ENCODE peak calls at places on chromosomes 5 and 9, in five cellular contexts. K, S, H, E and A are unnamed samples.

GRCh38 chr9:118809160-118809625 is 560.0 kb downstream of the BRINP1 start:
- DNase-seq in K (no peak), S (no peak), H (no peak), E (no peak), A (no peak)

GRCh38 chr5:115389799-115390382 is 93.4 kb upstream of the CCDC112 start:
- DNase-seq in K (no peak), S (no peak), H (no peak), E (no peak), A (peak)

GRCh38 chr5:157387683-157388093 is 72.3 kb upstream of the NIPAL4 start:
- DNase-seq in K (peak), S (peak), H (no peak), E (no peak), A (no peak)

GRCh38 chr5:14397717-14398116 is 183.9 kb upstream of the OTULINL start:
- DNase-seq in K (no peak), S (peak), H (no peak), E (no peak), A (no peak)

GRCh38 chr9:97096793-97097192 is 57.9 kb upstream of the CTSV start:
- DNase-seq in K (no peak), S (no peak), H (no peak), E (no peak), A (no peak)

GRCh38 chr5:68221488-68221887 is 5.9 kb downstream of the PIK3R1 start:
- DNase-seq in K (no peak), S (no peak), H (no peak), E (no peak), A (no peak)

GRCh38 chr9:108652851-108653250 is 202.9 kb downstream of the ACTL7B start:
- DNase-seq in K (no peak), S (no peak), H (no peak), E (no peak), A (no peak)

GRCh38 chr9:37963936-37964739 is 60.2 kb upstream of the SLC25A51 start:
- DNase-seq in K (no peak), S (peak), H (no peak), E (no peak), A (no peak)

GRCh38 chr5:178895615-178896571 is at the start of gene ZFP2:
- DNase-seq in K (peak), S (peak), H (peak), E (no peak), A (no peak)

GRCh38 chr9:135907006-135907434 is 326 bp downstream of the CAMSAP1 start:
- DNase-seq in K (no peak), S (peak), H (peak), E (no peak), A (peak)

GRCh38 chr5:4189317-4189716 is 593.7 kb downstream of the IRX1 start:
- DNase-seq in K (no peak), S (no peak), H (no peak), E (no peak), A (no peak)

GRCh38 chr5:72723584-72723983 is 92.9 kb upstream of the TNPO1 start:
- DNase-seq in K (no peak), S (no peak), H (no peak), E (no peak), A (no peak)

GRCh38 chr9:96867282-96867814 is 13.0 kb upstream of the ZNF782 start:
- DNase-seq in K (no peak), S (no peak), H (no peak), E (no peak), A (no peak)

GRCh38 chr5:124859027-124859426 is 112.6 kb upstream of the ZNF608 start:
- DNase-seq in K (no peak), S (no peak), H (no peak), E (no peak), A (peak)

GRCh38 chr5:10655686-10656075 is 91.8 kb downstream of the ANKRD33B start:
- DNase-seq in K (no peak), S (no peak), H (no peak), E (no peak), A (no peak)

GRCh38 chr9:128882677-128883590 is 1.0 kb downstream of the LRRC8A start:
- DNase-seq in K (no peak), S (no peak), H (no peak), E (peak), A (peak)

GRCh38 chr9:14532716-14533115 is 160.5 kb downstream of the ZDHHC21 start:
- DNase-seq in K (no peak), S (no peak), H (no peak), E (no peak), A (no peak)

GRCh38 chr9:117926031-117926655 is 221.9 kb downstream of the TLR4 start:
- DNase-seq in K (no peak), S (no peak), H (peak), E (no peak), A (no peak)

GRCh38 chr9:37938121-37938906 is 34.4 kb upstream of the SLC25A51 start:
- DNase-seq in K (no peak), S (peak), H (no peak), E (peak), A (no peak)

GRCh38 chr5:38443390-38443789 is 113.1 kb downstream of the LIFR start:
- DNase-seq in K (no peak), S (no peak), H (no peak), E (no peak), A (no peak)

GRCh38 chr5:151270599-151270998 is 17.6 kb downstream of the GM2A start:
- DNase-seq in K (no peak), S (peak), H (no peak), E (no peak), A (no peak)

GRCh38 chr5:172602712-172603289 is 38.3 kb upstream of the NEURL1B start:
- DNase-seq in K (no peak), S (no peak), H (no peak), E (no peak), A (no peak)

GRCh38 chr5:2861605-2862004 is 110.1 kb upstream of the IRX2 start:
- DNase-seq in K (no peak), S (no peak), H (no peak), E (no peak), A (no peak)

GRCh38 chr9:133589454-133590227 is 19.5 kb downstream of the FAM163B start:
- DNase-seq in K (peak), S (no peak), H (no peak), E (peak), A (peak)

GRCh38 chr9:14183001-14183400 is 130.9 kb downstream of the NFIB start:
- DNase-seq in K (no peak), S (no peak), H (no peak), E (no peak), A (no peak)

GRCh38 chr5:36631575-36632362 is 25.4 kb downstream of the SLC1A3 start:
- DNase-seq in K (no peak), S (no peak), H (no peak), E (no peak), A (no peak)

GRCh38 chr5:135604046-135604445 is 25.3 kb upstream of the CXCL14 start:
- DNase-seq in K (no peak), S (no peak), H (no peak), E (no peak), A (no peak)

GRCh38 chr5:171418316-171418981 is 998 bp upstream of the FGF18 start:
- DNase-seq in K (peak), S (peak), H (peak), E (peak), A (peak)

GRCh38 chr5:171421331-171422262 is 2.1 kb downstream of the FGF18 start:
- DNase-seq in K (no peak), S (no peak), H (no peak), E (no peak), A (no peak)

GRCh38 chr5:171419663-171420428 is 399 bp downstream of the FGF18 start:
- DNase-seq in K (no peak), S (peak), H (peak), E (no peak), A (no peak)

GRCh38 chr5:171420429-171421231 is 1.2 kb downstream of the FGF18 start:
- DNase-seq in K (no peak), S (peak), H (no peak), E (no peak), A (no peak)

GRCh38 chr5:171418982-171419662 is at the start of gene FGF18:
- DNase-seq in K (peak), S (peak), H (peak), E (peak), A (peak)
- H3K9ac ChIP-seq in K (peak), S (no peak), H (peak), E (peak), A (peak)

DNA sequence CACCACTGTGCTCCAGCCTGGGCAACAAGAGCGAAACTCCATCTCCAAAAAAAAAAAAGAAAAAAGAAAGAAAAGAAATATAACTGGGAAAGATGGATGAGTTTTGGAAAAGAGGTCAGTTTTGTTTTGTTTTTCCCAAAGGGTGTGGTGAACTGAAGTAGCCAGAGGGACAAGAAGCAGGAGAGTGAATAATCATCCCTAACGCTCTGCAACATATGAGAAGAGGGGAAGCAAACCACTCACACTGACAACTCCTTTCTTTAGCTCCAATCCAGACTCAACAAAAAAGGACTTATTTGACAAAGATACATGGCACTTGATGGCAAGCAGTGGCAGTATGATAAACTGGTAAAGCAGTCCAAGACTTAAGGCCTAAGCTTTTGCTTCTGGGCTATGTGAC is 176.1 kb upstream of the HMHB1 start:
- DNase-seq in K (no peak), S (no peak), H (no peak), E (no peak), A (no peak)
- H2AFZ ChIP-seq in K (no peak), S (no peak), H (no peak), E (no peak), A (no peak)

GRCh38 chr5:87132696-87133095 is 135.0 kb upstream of the RASA1 start:
- DNase-seq in K (no peak), S (no peak), H (no peak), E (no peak), A (no peak)
- H3K9ac ChIP-seq in K (no peak), S (no peak), H (no peak), E (no peak), A (no peak)

GRCh38 chr9:91486699-91487497 is 63.3 kb upstream of the NFIL3 start:
- DNase-seq in K (no peak), S (peak), H (no peak), E (no peak), A (peak)
- H2AFZ ChIP-seq in K (peak), S (peak), H (no peak), E (peak), A (no peak)

GRCh38 chr5:67166886-67167285 is 29.7 kb downstream of the CD180 start:
- DNase-seq in K (no peak), S (no peak), H (no peak), E (no peak), A (no peak)
- H3K9ac ChIP-seq in K (peak), S (no peak), H (no peak), E (no peak), A (peak)

DNA sequence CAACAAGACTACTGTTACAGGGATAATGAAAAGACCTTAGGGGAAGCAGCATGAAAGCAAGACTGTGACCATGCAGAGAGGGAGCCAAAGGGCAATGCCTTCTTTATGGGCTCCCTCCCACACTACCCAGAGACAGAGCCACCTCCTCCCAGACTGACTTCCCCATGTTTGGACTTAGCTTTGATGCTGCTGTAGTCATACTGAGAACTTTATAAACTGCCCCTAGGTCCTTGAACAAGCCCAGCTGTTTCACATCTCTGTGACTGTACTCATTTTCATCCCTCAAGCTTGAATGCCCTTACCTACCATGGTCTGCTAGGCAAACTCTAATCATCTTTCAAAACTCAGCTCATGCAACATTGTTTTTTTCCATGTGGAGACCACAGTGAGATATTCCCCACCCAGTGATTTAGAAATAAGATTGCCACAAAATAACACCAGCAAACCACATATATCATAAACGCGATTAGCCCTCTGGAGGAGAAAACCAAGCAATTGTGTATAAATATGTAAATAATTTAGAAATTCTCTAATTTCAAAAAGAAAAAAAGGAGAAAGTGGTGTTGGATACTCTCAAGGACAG is 23.4 kb upstream of the FAM169A start:
- DNase-seq in K (no peak), S (no peak), H (no peak), E (no peak), A (no peak)
- H2AFZ ChIP-seq in K (no peak), S (no peak), H (peak), E (no peak), A (no peak)